ENCODE peak calls at places on chromosomes 5 and 9, in seven cellular contexts. R, X, A, H, D, J and T are unnamed samples.
A peak's percentile ranks its signal among the peaks of the same experiment; 100 is the strongest.

GRCh38 chr5:38994329-38994927 is 79.8 kb downstream of the RICTOR start:
- DNase-seq in R (no peak), X (peak; percentile 10), A (peak; percentile 12), H (peak; percentile 66), D (peak; percentile 44), J (no peak), T (peak; percentile 84)

GRCh38 chr9:120394058-120394669 is 185.8 kb downstream of the CDK5RAP2 start:
- DNase-seq in R (no peak), X (no peak), A (no peak), H (peak; percentile 96), D (no peak), J (peak; percentile 46), T (peak; percentile 97)

GRCh38 chr9:16986441-16987387 is 116.2 kb upstream of the BNC2 start:
- DNase-seq in R (no peak), X (no peak), A (no peak), H (peak; percentile 89), D (no peak), J (no peak), T (peak; percentile 92)

GRCh38 chr5:176888865-176889165 is 10.3 kb downstream of the HK3 start:
- DNase-seq in R (no peak), X (no peak), A (no peak), H (no peak), D (no peak), J (no peak), T (no peak)

GRCh38 chr9:70362952-70363351 is 51.5 kb downstream of the KLF9 start:
- DNase-seq in R (no peak), X (no peak), A (no peak), H (peak; percentile 47), D (no peak), J (no peak), T (no peak)

GRCh38 chr5:173396311-173396993 is 68.2 kb upstream of the STC2 start:
- DNase-seq in R (no peak), X (no peak), A (no peak), H (peak; percentile 21), D (no peak), J (no peak), T (no peak)

GRCh38 chr5:112957970-112958773 is 18.4 kb upstream of the DCP2 start:
- DNase-seq in R (no peak), X (peak; percentile 19), A (no peak), H (peak; percentile 95), D (peak; percentile 46), J (no peak), T (peak; percentile 96)

GRCh38 chr5:139654875-139655491 is 6.8 kb downstream of the CXXC5 start:
- DNase-seq in R (no peak), X (no peak), A (no peak), H (no peak), D (no peak), J (no peak), T (no peak)

GRCh38 chr9:33263936-33264472 is 504 bp downstream of the BAG1 start:
- DNase-seq in R (no peak), X (peak; percentile 33), A (peak; percentile 50), H (peak; percentile 10), D (peak; percentile 18), J (no peak), T (peak; percentile 25)

GRCh38 chr9:77449177-77450092 is 198.7 kb downstream of the GNA14 start:
- DNase-seq in R (no peak), X (no peak), A (no peak), H (peak; percentile 8), D (peak; percentile 6), J (no peak), T (peak; percentile 99)

GRCh38 chr9:23526806-23527205 is 299.2 kb downstream of the ELAVL2 start:
- DNase-seq in R (no peak), X (no peak), A (no peak), H (no peak), D (no peak), J (no peak), T (no peak)

GRCh38 chr5:174045470-174046025 is at the start of gene NSG2:
- DNase-seq in R (peak; percentile 80), X (peak; percentile 59), A (no peak), H (peak; percentile 62), D (peak; percentile 92), J (peak; percentile 25), T (peak; percentile 78)

GRCh38 chr5:171845857-171846785 is 60.5 kb downstream of the SMIM23 start:
- DNase-seq in R (no peak), X (no peak), A (no peak), H (peak; percentile 43), D (no peak), J (no peak), T (peak; percentile 55)

GRCh38 chr9:96193356-96193755 is 108.6 kb downstream of the HSD17B3 start:
- DNase-seq in R (no peak), X (no peak), A (no peak), H (no peak), D (no peak), J (no peak), T (no peak)

GRCh38 chr5:113789769-113790168 is 276.3 kb downstream of the YTHDC2 start:
- DNase-seq in R (no peak), X (no peak), A (no peak), H (no peak), D (no peak), J (no peak), T (no peak)

GRCh38 chr9:131677051-131677444 is 62.8 kb downstream of the RAPGEF1 start:
- DNase-seq in R (no peak), X (no peak), A (no peak), H (peak; percentile 48), D (no peak), J (no peak), T (peak; percentile 49)

GRCh38 chr5:58582004-58582403 is 871 bp upstream of the RAB3C start:
- DNase-seq in R (peak; percentile 13), X (no peak), A (no peak), H (no peak), D (peak; percentile 67), J (no peak), T (no peak)

GRCh38 chr9:115116620-115117284 is 1.2 kb downstream of the TNC start:
- DNase-seq in R (no peak), X (no peak), A (no peak), H (no peak), D (no peak), J (no peak), T (no peak)

GRCh38 chr5:60287174-60287771 is 393.7 kb upstream of the PDE4D start:
- DNase-seq in R (peak; percentile 23), X (peak; percentile 36), A (peak; percentile 19), H (peak; percentile 10), D (peak; percentile 70), J (no peak), T (peak; percentile 52)

GRCh38 chr5:127442085-127442484 is 75.4 kb upstream of the PRRC1 start:
- DNase-seq in R (no peak), X (no peak), A (no peak), H (peak; percentile 7), D (no peak), J (no peak), T (no peak)

GRCh38 chr5:16754621-16755020 is 137.8 kb upstream of the RETREG1 start:
- DNase-seq in R (no peak), X (no peak), A (no peak), H (no peak), D (no peak), J (no peak), T (no peak)

GRCh38 chr9:121714075-121714705 is 62.8 kb downstream of the DAB2IP start:
- DNase-seq in R (no peak), X (no peak), A (no peak), H (no peak), D (no peak), J (no peak), T (no peak)

GRCh38 chr9:93902051-93902779 is 52.9 kb downstream of the BARX1 start:
- DNase-seq in R (no peak), X (no peak), A (no peak), H (no peak), D (no peak), J (no peak), T (no peak)

GRCh38 chr5:144697847-144698262 is 527.2 kb downstream of the KCTD16 start:
- DNase-seq in R (no peak), X (no peak), A (no peak), H (peak; percentile 90), D (no peak), J (no peak), T (peak; percentile 96)

GRCh38 chr9:83140061-83140460 is 77.1 kb upstream of the RASEF start:
- DNase-seq in R (no peak), X (no peak), A (no peak), H (no peak), D (no peak), J (no peak), T (no peak)

GRCh38 chr5:169731221-169731620 is 94.1 kb downstream of the DOCK2 start:
- DNase-seq in R (no peak), X (no peak), A (no peak), H (no peak), D (no peak), J (no peak), T (no peak)

GRCh38 chr9:20981486-20981885 is 50.0 kb downstream of the HACD4 start:
- DNase-seq in R (no peak), X (no peak), A (no peak), H (peak; percentile 92), D (no peak), J (no peak), T (peak; percentile 88)

GRCh38 chr5:148776261-148776660 is 50.1 kb upstream of the ADRB2 start:
- DNase-seq in R (no peak), X (no peak), A (no peak), H (no peak), D (no peak), J (no peak), T (no peak)

GRCh38 chr9:133942206-133942975 is 49.7 kb downstream of the VAV2 start:
- DNase-seq in R (no peak), X (no peak), A (no peak), H (no peak), D (no peak), J (no peak), T (no peak)

GRCh38 chr5:102865510-102866314 is 110.6 kb downstream of the PAM start:
- DNase-seq in R (peak; percentile 15), X (peak; percentile 13), A (peak; percentile 35), H (peak; percentile 78), D (peak; percentile 62), J (peak; percentile 21), T (peak; percentile 84)